ENCODE peak calls at places on chromosome 16, in seven cellular contexts. One of them, this sample, is unnamed.

GRCh38 chr16:85800321-85800669 is 800 bp downstream of the COX4I1 start:
- DNase-seq in ureter: no peak
- DNase-seq in iris pigment epithelial cell: no peak
- DNase-seq in tibial artery: no peak
- DNase-seq in endothelial cell: no peak
- DNase-seq in posterior cingulate gyrus: no peak
- DNase-seq in kidney epithelial cell: no peak
- DNase-seq in this sample: no peak

GRCh38 chr16:88764913-88765349 is 20.1 kb downstream of the PIEZO1 start:
- DNase-seq in ureter: peak; percentile 82
- DNase-seq in iris pigment epithelial cell: peak; percentile 64
- DNase-seq in tibial artery: no peak
- DNase-seq in endothelial cell: no peak
- DNase-seq in posterior cingulate gyrus: no peak
- DNase-seq in kidney epithelial cell: no peak
- DNase-seq in this sample: no peak

GRCh38 chr16:81864646-81865382 is 85.7 kb downstream of the PLCG2 start:
- DNase-seq in ureter: no peak
- DNase-seq in iris pigment epithelial cell: no peak
- DNase-seq in tibial artery: no peak
- DNase-seq in endothelial cell: no peak
- DNase-seq in posterior cingulate gyrus: no peak
- DNase-seq in kidney epithelial cell: no peak
- DNase-seq in this sample: no peak

GRCh38 chr16:4339909-4340308 is 11.2 kb downstream of the PAM16 start:
- DNase-seq in ureter: no peak
- DNase-seq in iris pigment epithelial cell: no peak
- DNase-seq in tibial artery: no peak
- DNase-seq in endothelial cell: no peak
- DNase-seq in posterior cingulate gyrus: no peak
- DNase-seq in kidney epithelial cell: no peak
- DNase-seq in this sample: no peak

GRCh38 chr16:50627419-50627818 is 53.7 kb downstream of the SNX20 start:
- DNase-seq in ureter: peak; percentile 81
- DNase-seq in iris pigment epithelial cell: peak; percentile 7
- DNase-seq in tibial artery: peak; percentile 89
- DNase-seq in endothelial cell: no peak
- DNase-seq in posterior cingulate gyrus: no peak
- DNase-seq in kidney epithelial cell: no peak
- DNase-seq in this sample: peak; percentile 32

GRCh38 chr16:80852261-80852872 is 48.0 kb upstream of the CDYL2 start:
- DNase-seq in ureter: no peak
- DNase-seq in iris pigment epithelial cell: peak; percentile 36
- DNase-seq in tibial artery: no peak
- DNase-seq in endothelial cell: peak; percentile 52
- DNase-seq in posterior cingulate gyrus: no peak
- DNase-seq in kidney epithelial cell: no peak
- DNase-seq in this sample: no peak

GRCh38 chr16:64469906-64470702 is 651.8 kb downstream of the CDH11 start:
- DNase-seq in ureter: no peak
- DNase-seq in iris pigment epithelial cell: peak; percentile 16
- DNase-seq in tibial artery: no peak
- DNase-seq in endothelial cell: no peak
- DNase-seq in posterior cingulate gyrus: no peak
- DNase-seq in kidney epithelial cell: no peak
- DNase-seq in this sample: no peak

GRCh38 chr16:30005341-30006094 is 5.3 kb downstream of the DOC2A start:
- DNase-seq in ureter: no peak
- DNase-seq in iris pigment epithelial cell: peak; percentile 36
- DNase-seq in tibial artery: no peak
- DNase-seq in endothelial cell: peak; percentile 64
- DNase-seq in posterior cingulate gyrus: no peak
- DNase-seq in kidney epithelial cell: no peak
- DNase-seq in this sample: peak; percentile 39

GRCh38 chr16:88619859-88620655 is 18.3 kb upstream of the IL17C start:
- DNase-seq in ureter: no peak
- DNase-seq in iris pigment epithelial cell: peak; percentile 93
- DNase-seq in tibial artery: no peak
- DNase-seq in endothelial cell: no peak
- DNase-seq in posterior cingulate gyrus: no peak
- DNase-seq in kidney epithelial cell: no peak
- DNase-seq in this sample: no peak

GRCh38 chr16:66274335-66275110 is 92.0 kb upstream of the CDH5 start:
- DNase-seq in ureter: peak; percentile 31
- DNase-seq in iris pigment epithelial cell: peak; percentile 61
- DNase-seq in tibial artery: no peak
- DNase-seq in endothelial cell: no peak
- DNase-seq in posterior cingulate gyrus: no peak
- DNase-seq in kidney epithelial cell: no peak
- DNase-seq in this sample: no peak

GRCh38 chr16:59783191-59783590 is 1049.1 kb upstream of the GOT2 start:
- DNase-seq in ureter: no peak
- DNase-seq in iris pigment epithelial cell: peak; percentile 2
- DNase-seq in tibial artery: no peak
- DNase-seq in endothelial cell: no peak
- DNase-seq in posterior cingulate gyrus: no peak
- DNase-seq in kidney epithelial cell: no peak
- DNase-seq in this sample: no peak

GRCh38 chr16:67727521-67728485 is 8.7 kb upstream of the GFOD2 start:
- DNase-seq in ureter: no peak
- DNase-seq in iris pigment epithelial cell: no peak
- DNase-seq in tibial artery: peak; percentile 57
- DNase-seq in endothelial cell: no peak
- DNase-seq in posterior cingulate gyrus: no peak
- DNase-seq in kidney epithelial cell: no peak
- DNase-seq in this sample: no peak

GRCh38 chr16:71923941-71924690 is 28.8 kb downstream of the IST1 start:
- DNase-seq in ureter: no peak
- DNase-seq in iris pigment epithelial cell: peak; percentile 64
- DNase-seq in tibial artery: no peak
- DNase-seq in endothelial cell: no peak
- DNase-seq in posterior cingulate gyrus: no peak
- DNase-seq in kidney epithelial cell: no peak
- DNase-seq in this sample: no peak

GRCh38 chr16:47258874-47259461 is 115.2 kb upstream of the NETO2 start:
- DNase-seq in ureter: no peak
- DNase-seq in iris pigment epithelial cell: peak; percentile 25
- DNase-seq in tibial artery: no peak
- DNase-seq in endothelial cell: peak; percentile 37
- DNase-seq in posterior cingulate gyrus: no peak
- DNase-seq in kidney epithelial cell: no peak
- DNase-seq in this sample: peak; percentile 6

GRCh38 chr16:1530883-1531637 is 2.4 kb upstream of the TMEM204 start:
- DNase-seq in ureter: no peak
- DNase-seq in iris pigment epithelial cell: peak; percentile 66
- DNase-seq in tibial artery: peak; percentile 83
- DNase-seq in endothelial cell: no peak
- DNase-seq in posterior cingulate gyrus: no peak
- DNase-seq in kidney epithelial cell: no peak
- DNase-seq in this sample: no peak

GRCh38 chr16:88617268-88618031 is 20.9 kb upstream of the IL17C start:
- DNase-seq in ureter: no peak
- DNase-seq in iris pigment epithelial cell: peak; percentile 38
- DNase-seq in tibial artery: no peak
- DNase-seq in endothelial cell: no peak
- DNase-seq in posterior cingulate gyrus: no peak
- DNase-seq in kidney epithelial cell: no peak
- DNase-seq in this sample: no peak

GRCh38 chr16:12653820-12654392 is 149.8 kb downstream of the CPPED1 start:
- DNase-seq in ureter: no peak
- DNase-seq in iris pigment epithelial cell: no peak
- DNase-seq in tibial artery: no peak
- DNase-seq in endothelial cell: no peak
- DNase-seq in posterior cingulate gyrus: no peak
- DNase-seq in kidney epithelial cell: no peak
- DNase-seq in this sample: no peak

GRCh38 chr16:49701867-49702494 is 153.9 kb downstream of the ZNF423 start:
- DNase-seq in ureter: peak; percentile 62
- DNase-seq in iris pigment epithelial cell: peak; percentile 20
- DNase-seq in tibial artery: peak; percentile 84
- DNase-seq in endothelial cell: no peak
- DNase-seq in posterior cingulate gyrus: peak; percentile 79
- DNase-seq in kidney epithelial cell: no peak
- DNase-seq in this sample: no peak

GRCh38 chr16:31913668-31914067 is 40.1 kb downstream of the ZNF267 start:
- DNase-seq in ureter: no peak
- DNase-seq in iris pigment epithelial cell: no peak
- DNase-seq in tibial artery: no peak
- DNase-seq in endothelial cell: no peak
- DNase-seq in posterior cingulate gyrus: no peak
- DNase-seq in kidney epithelial cell: no peak
- DNase-seq in this sample: no peak

This sample was measured in naive B cell.